ENCODE peak calls at places on chromosomes 5 and 9, in nine cellular contexts. M is brain microvascular endothelial cell, G is vagina, K is mammary epithelial cell, I is spleen, V is psoas muscle, L is endodermal cell, C is PC-3, Y is bronchial epithelial cell. U is an unnamed sample. For H3K36me3, the result is how much of the 10 kb centered on the place peaks cover.

GRCh38 chr5:115480900-115481299 is 63.7 kb downstream of the FEM1C start:
- DNase-seq in M (no peak), G (no peak), K (no peak), I (no peak), V (no peak), L (no peak), C (no peak), Y (no peak), U (no peak)

GRCh38 chr9:14104501-14104900 is 209.4 kb downstream of the NFIB start:
- DNase-seq in M (no peak), G (no peak), K (no peak), I (no peak), V (no peak), L (no peak), C (no peak), Y (no peak), U (no peak)

GRCh38 chr9:115616666-115617239 is 498.8 kb upstream of the TNC start:
- DNase-seq in M (no peak), G (no peak), K (no peak), I (no peak), V (no peak), L (no peak), C (no peak), Y (no peak), U (no peak)

GRCh38 chr5:96572864-96573512 is 89.2 kb upstream of the CAST start:
- DNase-seq in M (peak), G (no peak), K (peak), I (no peak), V (no peak), L (no peak), C (peak), Y (peak), U (no peak)

GRCh38 chr5:57259704-57260103 is 85.8 kb downstream of the GPBP1 start:
- DNase-seq in M (no peak), G (no peak), K (no peak), I (no peak), V (no peak), L (no peak), C (no peak), Y (no peak), U (no peak)

GRCh38 chr9:4297795-4298254 is 2.0 kb downstream of the GLIS3 start:
- DNase-seq in M (peak), G (no peak), K (peak), I (peak), V (peak), L (peak), C (peak), Y (no peak), U (peak)

GRCh38 chr9:4987996-4988421 is 2.9 kb downstream of the JAK2 start:
- DNase-seq in M (peak), G (no peak), K (peak), I (no peak), V (no peak), L (peak), C (peak), Y (peak), U (peak)

GRCh38 chr5:32942225-32942989 is 231.3 kb downstream of the NPR3 start:
- DNase-seq in M (peak), G (no peak), K (peak), I (no peak), V (no peak), L (peak), C (peak), Y (peak), U (peak)

GRCh38 chr5:91556-92263 is at the start of gene PLEKHG4B:
- DNase-seq in M (no peak), G (peak), K (no peak), I (peak), V (no peak), L (peak), C (no peak), Y (no peak), U (no peak)

GRCh38 chr5:76074487-76074886 is 8.7 kb upstream of the SV2C start:
- DNase-seq in M (no peak), G (no peak), K (no peak), I (no peak), V (no peak), L (peak), C (peak), Y (no peak), U (no peak)

GRCh38 chr9:128337972-128338371 is 2.4 kb upstream of the SLC27A4 start:
- DNase-seq in M (no peak), G (no peak), K (no peak), I (no peak), V (no peak), L (no peak), C (no peak), Y (no peak), U (no peak)

GRCh38 chr9:128342971-128343680 is 2.8 kb downstream of the SLC27A4 start:
- DNase-seq in M (no peak), G (no peak), K (no peak), I (no peak), V (no peak), L (no peak), C (no peak), Y (no peak), U (no peak)

GRCh38 chr9:128340691-128341434 is 536 bp downstream of the SLC27A4 start:
- DNase-seq in M (no peak), G (no peak), K (no peak), I (no peak), V (no peak), L (peak), C (no peak), Y (no peak), U (no peak)

GRCh38 chr9:128341435-128341849 is 1.1 kb downstream of the SLC27A4 start:
- DNase-seq in M (peak), G (no peak), K (peak), I (peak), V (peak), L (peak), C (peak), Y (peak), U (peak)

DNA sequence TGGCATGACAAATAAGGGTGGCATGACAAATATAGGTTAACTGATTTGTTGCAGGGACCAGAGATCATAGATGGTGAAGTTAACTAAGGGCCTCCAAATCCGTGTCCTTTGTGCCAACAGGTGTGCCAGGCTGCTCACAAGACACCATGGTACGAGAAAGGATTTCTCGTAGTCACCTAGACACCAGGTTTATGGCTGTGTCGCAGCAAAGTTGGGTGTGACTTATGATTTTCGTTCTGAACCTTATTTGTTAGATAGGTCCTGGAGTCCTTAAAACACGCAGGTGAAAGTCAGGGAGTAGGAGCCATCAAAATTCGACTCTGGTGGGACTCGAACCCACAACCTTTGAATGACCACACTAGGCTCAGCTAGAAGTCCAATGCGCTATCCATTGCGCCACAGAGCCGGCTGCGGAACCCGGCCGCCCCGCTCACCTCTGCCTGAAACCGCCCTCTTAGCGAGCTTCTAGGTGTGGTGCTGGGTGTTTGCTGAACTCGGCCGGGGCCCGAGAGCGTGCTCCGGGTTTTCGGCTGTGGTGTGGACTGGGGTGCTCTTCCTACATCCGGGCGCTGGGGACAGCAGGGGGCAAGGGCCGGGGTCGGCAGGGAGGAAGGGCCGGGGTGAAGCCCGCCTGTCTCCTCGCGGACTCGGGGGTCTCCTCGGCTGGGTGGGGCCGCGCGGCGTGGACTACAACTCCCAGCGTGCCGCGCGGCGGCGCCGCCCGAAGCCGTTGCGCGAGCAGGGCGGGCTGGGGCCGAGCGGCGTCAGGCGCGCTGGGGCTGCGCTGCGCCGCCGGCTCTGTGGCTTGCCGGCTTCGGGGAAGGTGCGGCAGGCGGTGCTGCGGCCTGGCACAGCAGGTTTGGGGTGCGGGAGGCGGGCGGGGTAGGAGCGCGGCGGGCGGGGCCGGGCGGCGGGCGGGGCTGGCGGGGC is at the start of gene SLC27A4:
- DNase-seq in M (peak), G (no peak), K (peak), I (peak), V (peak), L (peak), C (peak), Y (peak), U (peak)
- H3K36me3 ChIP-seq in M (under half), G (under half), K (under half), I (under half), V (under half), L (under half), C (under half), Y (under half), U (under half)

GRCh38 chr9:130185494-130186005 is 13.3 kb downstream of the NCS1 start:
- DNase-seq in M (no peak), G (no peak), K (no peak), I (no peak), V (no peak), L (no peak), C (no peak), Y (no peak), U (no peak)

GRCh38 chr9:130186051-130186450 is 13.8 kb downstream of the NCS1 start:
- DNase-seq in M (no peak), G (no peak), K (no peak), I (no peak), V (no peak), L (no peak), C (no peak), Y (no peak), U (no peak)

GRCh38 chr9:130183133-130183762 is 11.0 kb downstream of the NCS1 start:
- DNase-seq in M (no peak), G (no peak), K (peak), I (no peak), V (no peak), L (peak), C (no peak), Y (no peak), U (peak)

GRCh38 chr9:130186839-130187522 is 14.8 kb downstream of the NCS1 start:
- DNase-seq in M (no peak), G (no peak), K (peak), I (no peak), V (no peak), L (peak), C (peak), Y (peak), U (peak)

GRCh38 chr9:130184983-130185382 is 12.8 kb downstream of the NCS1 start:
- DNase-seq in M (no peak), G (no peak), K (no peak), I (no peak), V (no peak), L (no peak), C (no peak), Y (no peak), U (no peak)
- H3K4me3 ChIP-seq in M (no peak), G (no peak), K (no peak), I (no peak), V (no peak), L (no peak), C (no peak), Y (no peak), U (no peak)

GRCh38 chr9:113166039-113166438 is 15.2 kb downstream of the SLC31A2 start:
- DNase-seq in M (no peak), G (no peak), K (no peak), I (no peak), V (no peak), L (no peak), C (no peak), Y (no peak), U (no peak)

GRCh38 chr9:113168809-113169208 is 18.0 kb downstream of the SLC31A2 start:
- DNase-seq in M (no peak), G (no peak), K (no peak), I (no peak), V (no peak), L (no peak), C (no peak), Y (no peak), U (no peak)

GRCh38 chr9:113160571-113160970 is 9.8 kb downstream of the SLC31A2 start:
- DNase-seq in M (no peak), G (no peak), K (no peak), I (no peak), V (no peak), L (peak), C (no peak), Y (peak), U (no peak)

DNA sequence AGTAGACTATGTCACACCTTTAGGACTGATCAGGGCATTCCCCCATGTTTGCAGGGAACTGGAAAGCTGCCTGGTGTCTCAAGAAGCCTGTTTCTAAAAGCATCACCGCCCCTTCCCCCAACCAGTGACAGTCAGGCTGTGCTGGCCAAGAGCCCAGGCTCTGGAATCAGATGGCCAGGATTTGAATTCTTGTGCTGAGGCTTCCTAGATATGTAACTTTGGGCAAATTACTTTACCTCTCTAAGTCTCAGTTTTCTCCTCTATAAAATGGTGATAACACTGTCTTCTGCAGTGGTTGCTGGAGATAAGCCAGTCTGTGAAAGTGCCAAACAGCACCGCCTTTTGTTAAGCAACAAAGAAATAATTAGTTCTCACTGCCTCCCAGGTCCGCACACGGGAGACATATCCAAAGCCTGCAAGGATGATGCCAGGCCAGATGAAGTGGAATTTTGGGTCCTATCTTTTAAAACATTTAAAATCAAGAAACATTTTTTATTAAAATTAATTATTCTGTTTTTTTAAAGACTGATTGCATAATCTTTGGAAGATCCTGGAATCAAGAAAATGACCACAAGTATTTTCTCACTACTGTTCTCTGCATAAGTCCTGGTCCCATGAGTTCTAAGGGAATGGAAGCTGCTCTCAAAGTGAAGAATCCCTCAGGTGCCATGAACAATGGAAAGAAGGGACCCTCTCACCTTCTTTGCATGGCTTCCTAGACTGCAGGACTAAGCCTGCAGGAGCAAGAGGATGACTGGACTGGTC is 13.9 kb downstream of the SLC31A2 start:
- DNase-seq in M (peak), G (no peak), K (no peak), I (no peak), V (peak), L (no peak), C (no peak), Y (no peak), U (no peak)
- H3K36me3 ChIP-seq in M (half or more), G (half or more), K (under half), I (half or more), V (half or more), L (half or more), C (under half), Y (under half), U (under half)

GRCh38 chr9:96217756-96218693 is 84.0 kb downstream of the HSD17B3 start:
- DNase-seq in M (peak), G (no peak), K (peak), I (peak), V (peak), L (peak), C (peak), Y (peak), U (peak)
- H3K4me3 ChIP-seq in M (peak), G (peak), K (peak), I (peak), V (peak), L (peak), C (peak), Y (peak), U (peak)

GRCh38 chr5:116573617-116574431 is 799 bp downstream of the SEMA6A start:
- DNase-seq in M (no peak), G (no peak), K (peak), I (peak), V (no peak), L (peak), C (no peak), Y (no peak), U (peak)
- H3K36me3 ChIP-seq in M (under half), G (under half), K (under half), I (under half), V (under half), L (under half), C (under half), Y (under half), U (under half)

GRCh38 chr5:2131196-2131595 is 248.5 kb upstream of the IRX4 start:
- DNase-seq in M (no peak), G (peak), K (no peak), I (peak), V (no peak), L (no peak), C (no peak), Y (no peak), U (no peak)

GRCh38 chr5:2126512-2126911 is 243.8 kb upstream of the IRX4 start:
- DNase-seq in M (no peak), G (peak), K (no peak), I (no peak), V (no peak), L (no peak), C (no peak), Y (no peak), U (no peak)

GRCh38 chr5:2130361-2130760 is 247.6 kb upstream of the IRX4 start:
- DNase-seq in M (no peak), G (peak), K (no peak), I (no peak), V (no peak), L (no peak), C (no peak), Y (no peak), U (no peak)

GRCh38 chr5:2129581-2130272 is 247.0 kb upstream of the IRX4 start:
- DNase-seq in M (no peak), G (peak), K (no peak), I (no peak), V (no peak), L (no peak), C (no peak), Y (no peak), U (no peak)

GRCh38 chr5:2128696-2129340 is 246.1 kb upstream of the IRX4 start:
- DNase-seq in M (no peak), G (no peak), K (no peak), I (no peak), V (no peak), L (no peak), C (no peak), Y (no peak), U (no peak)
- H3K4me3 ChIP-seq in M (no peak), G (no peak), K (no peak), I (no peak), V (no peak), L (no peak), C (no peak), Y (no peak), U (no peak)

GRCh38 chr9:111098661-111099060 is 60.4 kb upstream of the LPAR1 start:
- DNase-seq in M (no peak), G (no peak), K (no peak), I (no peak), V (no peak), L (no peak), C (no peak), Y (no peak), U (no peak)
- H3K36me3 ChIP-seq in M (under half), G (under half), K (under half), I (under half), V (under half), L (under half), C (under half), Y (under half), U (under half)

DNA sequence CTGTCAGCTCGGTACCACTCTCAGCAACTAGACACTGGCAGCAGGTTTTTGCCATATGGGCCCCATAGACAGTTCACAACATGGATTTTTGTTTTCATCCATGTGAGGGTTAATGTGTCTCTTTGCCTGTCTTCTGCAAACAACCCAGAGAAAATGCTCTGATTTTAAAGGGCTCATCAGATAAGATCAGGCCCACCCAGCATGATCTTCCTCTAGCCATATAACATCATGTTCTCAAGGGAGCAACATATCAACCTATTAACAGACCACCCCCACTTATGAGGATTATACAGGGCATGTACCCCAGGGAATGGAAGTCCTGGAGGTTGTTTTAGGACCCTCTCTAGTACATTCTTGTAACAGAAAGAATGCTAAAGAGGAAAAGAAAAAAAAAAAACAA is 1015.0 kb downstream of the TLE4 start:
- DNase-seq in M (no peak), G (no peak), K (no peak), I (no peak), V (no peak), L (no peak), C (no peak), Y (no peak), U (no peak)
- H3K4me3 ChIP-seq in M (no peak), G (no peak), K (no peak), I (no peak), V (no peak), L (no peak), C (no peak), Y (no peak), U (no peak)

GRCh38 chr5:65695896-65696295 is 26.0 kb downstream of the SGTB start:
- DNase-seq in M (no peak), G (no peak), K (no peak), I (no peak), V (no peak), L (no peak), C (no peak), Y (no peak), U (no peak)
- H3K36me3 ChIP-seq in M (under half), G (under half), K (under half), I (under half), V (under half), L (under half), C (under half), Y (under half), U (under half)